ENCODE peak calls at places on chromosomes 5 and 9, in four cellular contexts. One of them, this sample, is unnamed.

GRCh38 chr5:78612227-78613150 is 36.1 kb downstream of the LHFPL2 start:
- DNase-seq in fibroblast of the aortic adventitia: no peak
- DNase-seq in Karpas-422: no peak
- DNase-seq in AG04449: no peak
- DNase-seq in this sample: no peak

GRCh38 chr5:57777174-57777581 is 294.6 kb upstream of the ACTBL2 start:
- DNase-seq in AG04449: no peak
- DNase-seq in Karpas-422: no peak
- DNase-seq in fibroblast of the aortic adventitia: no peak
- DNase-seq in this sample: no peak

GRCh38 chr5:90398726-90399125 is 10.8 kb downstream of the CETN3 start:
- DNase-seq in Karpas-422: no peak
- DNase-seq in AG04449: no peak
- DNase-seq in fibroblast of the aortic adventitia: no peak
- DNase-seq in this sample: no peak

GRCh38 chr5:119597728-119598298 is 31.5 kb upstream of the FAM170A start:
- DNase-seq in Karpas-422: no peak
- DNase-seq in fibroblast of the aortic adventitia: no peak
- DNase-seq in AG04449: no peak
- DNase-seq in this sample: no peak

GRCh38 chr5:81896764-81897163 is 75.1 kb upstream of the ATG10 start:
- DNase-seq in Karpas-422: no peak
- DNase-seq in AG04449: no peak
- DNase-seq in fibroblast of the aortic adventitia: no peak
- DNase-seq in this sample: no peak

GRCh38 chr5:133992429-133993151 is 12.2 kb downstream of the VDAC1 start:
- DNase-seq in AG04449: no peak
- DNase-seq in Karpas-422: no peak
- DNase-seq in fibroblast of the aortic adventitia: no peak
- DNase-seq in this sample: no peak

GRCh38 chr5:56827043-56827442 is 11.7 kb downstream of the MAP3K1 start:
- DNase-seq in fibroblast of the aortic adventitia: no peak
- DNase-seq in Karpas-422: no peak
- DNase-seq in AG04449: no peak
- DNase-seq in this sample: no peak

GRCh38 chr5:173618927-173619519 is 2.6 kb upstream of the BOD1 start:
- DNase-seq in AG04449: no peak
- DNase-seq in fibroblast of the aortic adventitia: peak; percentile 74
- DNase-seq in Karpas-422: peak; percentile 88
- DNase-seq in this sample: no peak

GRCh38 chr9:107878462-107878861 is 388.9 kb upstream of the KLF4 start:
- DNase-seq in AG04449: no peak
- DNase-seq in Karpas-422: no peak
- DNase-seq in fibroblast of the aortic adventitia: no peak
- DNase-seq in this sample: no peak

GRCh38 chr9:97625620-97626019 is 7.5 kb downstream of the TSTD2 start:
- DNase-seq in AG04449: no peak
- DNase-seq in Karpas-422: no peak
- DNase-seq in fibroblast of the aortic adventitia: no peak
- DNase-seq in this sample: no peak

GRCh38 chr9:137423001-137423809 is at the start of the genes EXD3 and NOXA1:
- DNase-seq in Karpas-422: peak; percentile 99
- DNase-seq in AG04449: peak; percentile 46
- DNase-seq in fibroblast of the aortic adventitia: peak; percentile 89
- DNase-seq in this sample: peak; percentile 61

GRCh38 chr5:97097348-97098220 is 44.8 kb downstream of the LIX1 start:
- DNase-seq in Karpas-422: no peak
- DNase-seq in AG04449: no peak
- DNase-seq in fibroblast of the aortic adventitia: no peak
- DNase-seq in this sample: no peak

GRCh38 chr5:62354028-62354874 is 48.2 kb downstream of the KIF2A start:
- DNase-seq in Karpas-422: peak; percentile 75
- DNase-seq in fibroblast of the aortic adventitia: peak; percentile 84
- DNase-seq in AG04449: peak; percentile 4
- DNase-seq in this sample: peak; percentile 34

GRCh38 chr5:141753971-141754713 is 72.1 kb upstream of the ARAP3 start:
- DNase-seq in AG04449: no peak
- DNase-seq in Karpas-422: peak; percentile 90
- DNase-seq in fibroblast of the aortic adventitia: peak; percentile 58
- DNase-seq in this sample: no peak

GRCh38 chr9:115653231-115653630 is 500.4 kb upstream of the PAPPA start:
- DNase-seq in fibroblast of the aortic adventitia: peak; percentile 76
- DNase-seq in AG04449: no peak
- DNase-seq in Karpas-422: no peak
- DNase-seq in this sample: no peak

GRCh38 chr9:133524679-133525228 is at the start of gene MYMK:
- DNase-seq in fibroblast of the aortic adventitia: no peak
- DNase-seq in AG04449: no peak
- DNase-seq in Karpas-422: no peak
- DNase-seq in this sample: no peak

GRCh38 chr5:92644271-92644886 is 936.6 kb downstream of the NR2F1-AS1 start:
- DNase-seq in AG04449: no peak
- DNase-seq in fibroblast of the aortic adventitia: no peak
- DNase-seq in Karpas-422: no peak
- DNase-seq in this sample: no peak
- H3K4me3 ChIP-seq in AG04449: no peak overlapping the region
- H3K4me3 ChIP-seq in fibroblast of the aortic adventitia: no peak overlapping the region
- H3K4me3 ChIP-seq in Karpas-422: no peak overlapping the region
- H3K4me3 ChIP-seq in this sample: no peak overlapping the region

DNA sequence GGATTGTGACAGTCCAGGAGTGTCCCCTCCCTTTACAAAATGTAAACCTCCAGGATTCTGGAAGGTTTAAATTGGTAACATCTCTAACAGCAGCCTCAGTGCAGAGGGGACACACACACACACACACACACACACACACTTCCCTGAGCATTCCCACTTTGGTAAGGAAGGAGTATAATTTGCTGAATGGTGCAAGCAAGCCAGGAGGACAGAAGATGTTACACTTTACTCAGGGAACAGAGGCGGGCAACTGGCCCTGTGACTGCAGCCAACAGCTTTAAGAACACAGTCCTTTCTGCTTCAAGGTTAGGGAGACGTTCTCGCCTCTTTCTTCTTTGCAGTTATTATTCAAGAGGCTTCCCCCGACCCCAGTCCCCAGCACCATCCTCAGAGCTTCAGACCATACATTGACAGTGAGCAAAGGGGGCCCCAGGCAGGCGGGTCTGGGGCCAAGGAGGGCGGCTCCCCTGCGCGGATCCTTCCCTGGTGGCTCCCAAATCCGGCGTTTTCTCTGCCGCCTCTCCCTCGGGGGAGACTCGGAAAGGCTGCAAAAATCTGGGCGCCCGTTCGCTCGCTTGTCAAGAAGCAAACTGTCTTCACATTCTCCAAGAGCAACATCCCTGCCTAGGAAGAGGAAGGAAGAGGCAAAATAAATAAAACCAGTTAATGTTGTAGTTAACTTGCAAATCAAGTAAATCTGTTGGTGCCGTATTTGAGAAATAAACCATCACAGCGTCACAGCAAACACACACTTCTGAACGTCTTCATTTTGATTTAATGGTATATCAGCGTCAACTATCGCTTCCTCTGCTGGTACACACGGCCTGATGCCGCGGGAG is 3.9 kb upstream of the LHX2 start:
- DNase-seq in AG04449: no peak
- DNase-seq in Karpas-422: no peak
- DNase-seq in fibroblast of the aortic adventitia: no peak
- DNase-seq in this sample: no peak
- H3K4me3 ChIP-seq in AG04449: no peak overlapping the region
- H3K4me3 ChIP-seq in Karpas-422: no peak overlapping the region
- H3K4me3 ChIP-seq in fibroblast of the aortic adventitia: no peak overlapping the region
- H3K4me3 ChIP-seq in this sample: peak overlapping the region; percentile 64

DNA sequence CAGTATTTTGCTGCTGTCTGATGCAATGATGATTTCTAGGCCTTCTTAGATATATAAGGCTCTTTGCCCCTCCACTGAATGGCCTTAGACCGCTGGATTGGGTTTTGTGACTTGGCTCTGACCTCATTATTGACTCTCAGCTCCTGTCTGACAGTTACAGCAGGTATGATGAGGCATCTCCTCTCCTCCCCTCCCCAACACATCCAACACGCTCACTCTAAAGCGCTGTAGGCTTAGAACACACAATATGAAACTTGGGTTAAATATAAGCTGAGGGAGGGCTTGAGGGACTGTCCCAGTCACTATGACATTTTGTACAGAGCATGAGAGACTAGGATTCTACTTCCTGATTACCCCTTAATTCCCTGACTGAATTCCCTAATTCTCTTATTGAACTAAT is 18.8 kb upstream of the CER1 start:
- DNase-seq in AG04449: no peak
- DNase-seq in fibroblast of the aortic adventitia: no peak
- DNase-seq in Karpas-422: no peak
- DNase-seq in this sample: no peak
- H3K4me3 ChIP-seq in AG04449: no peak overlapping the region
- H3K4me3 ChIP-seq in fibroblast of the aortic adventitia: no peak overlapping the region
- H3K4me3 ChIP-seq in Karpas-422: no peak overlapping the region
- H3K4me3 ChIP-seq in this sample: no peak overlapping the region

GRCh38 chr5:144205141-144205551 is 34.5 kb downstream of the KCTD16 start:
- DNase-seq in fibroblast of the aortic adventitia: peak; percentile 63
- DNase-seq in AG04449: no peak
- DNase-seq in Karpas-422: no peak
- DNase-seq in this sample: no peak
- H3K4me3 ChIP-seq in fibroblast of the aortic adventitia: peak overlapping the region; percentile 80
- H3K4me3 ChIP-seq in AG04449: peak overlapping the region; percentile 58
- H3K4me3 ChIP-seq in Karpas-422: no peak overlapping the region
- H3K4me3 ChIP-seq in this sample: peak overlapping the region; percentile 57

DNA sequence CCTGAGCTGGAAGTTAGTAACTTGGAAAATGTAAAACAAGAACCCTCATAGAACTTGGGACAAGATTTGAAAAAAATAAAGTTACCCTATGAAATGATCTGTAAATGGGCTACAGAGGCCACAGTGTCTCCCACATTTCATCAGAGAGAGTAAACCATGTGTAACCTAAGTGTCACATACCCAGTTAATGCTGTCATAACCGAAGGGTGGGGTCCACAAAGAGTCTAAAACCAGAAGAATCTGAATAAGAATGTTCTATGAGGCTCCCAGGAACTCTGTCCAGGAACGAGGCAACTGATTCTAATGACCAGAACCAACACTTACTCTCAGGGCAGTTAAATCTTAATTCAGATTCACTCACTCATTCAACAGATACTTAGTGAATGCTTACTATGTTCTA is 1.0 kb upstream of the FAM13B start:
- DNase-seq in Karpas-422: no peak
- DNase-seq in fibroblast of the aortic adventitia: peak; percentile 74
- DNase-seq in AG04449: no peak
- DNase-seq in this sample: no peak
- H3K4me3 ChIP-seq in Karpas-422: peak overlapping the region; percentile 90
- H3K4me3 ChIP-seq in fibroblast of the aortic adventitia: peak overlapping the region; percentile 94
- H3K4me3 ChIP-seq in AG04449: peak overlapping the region; percentile 92
- H3K4me3 ChIP-seq in this sample: peak overlapping the region; percentile 90

DNA sequence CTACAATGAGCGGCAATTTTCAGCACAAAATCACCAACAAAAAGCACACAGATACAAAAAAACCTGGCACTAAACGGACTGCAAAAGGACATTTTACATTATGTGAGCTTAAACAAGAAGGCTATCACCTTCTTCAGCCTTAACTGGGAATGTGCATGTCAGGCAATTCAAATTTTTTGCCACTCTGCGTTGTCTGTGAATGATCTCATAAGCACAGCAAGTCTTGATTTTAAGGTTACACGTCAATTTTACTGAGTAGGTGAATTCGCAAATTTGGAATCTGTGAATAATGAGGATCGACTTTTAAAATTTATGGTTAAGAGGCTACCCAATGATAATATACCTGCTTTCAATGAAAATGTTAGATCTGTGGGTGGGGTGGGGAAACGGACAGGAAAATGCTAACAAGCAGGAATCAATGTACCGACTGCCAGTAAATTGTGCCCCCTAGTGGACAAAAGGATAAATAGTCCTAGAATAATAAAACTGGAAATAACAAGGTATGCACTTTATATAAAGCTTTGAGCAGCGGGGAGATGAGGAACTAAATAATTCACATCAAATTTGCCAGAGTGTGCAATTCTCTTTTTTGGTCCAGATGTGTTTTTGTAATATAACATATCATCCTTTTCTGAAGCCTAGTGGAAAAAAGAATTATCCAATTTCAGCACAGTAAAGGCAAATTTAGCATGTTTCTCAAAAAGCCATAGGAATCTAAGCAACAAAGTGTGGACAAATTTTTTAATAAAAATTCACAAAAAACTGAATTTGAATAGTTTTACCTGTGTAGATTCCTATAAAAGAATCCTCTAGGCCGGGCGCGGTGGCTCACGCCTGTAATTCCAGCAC is 20.5 kb downstream of the EQTN start:
- DNase-seq in Karpas-422: peak; percentile 85
- DNase-seq in fibroblast of the aortic adventitia: peak; percentile 75
- DNase-seq in AG04449: no peak
- DNase-seq in this sample: peak; percentile 5
- H3K4me3 ChIP-seq in Karpas-422: no peak overlapping the region
- H3K4me3 ChIP-seq in fibroblast of the aortic adventitia: peak overlapping the region; percentile 18
- H3K4me3 ChIP-seq in AG04449: no peak overlapping the region
- H3K4me3 ChIP-seq in this sample: no peak overlapping the region

GRCh38 chr9:89178162-89179120 is at the start of gene SHC3:
- DNase-seq in AG04449: no peak
- DNase-seq in fibroblast of the aortic adventitia: peak; percentile 52
- DNase-seq in Karpas-422: no peak
- DNase-seq in this sample: no peak
- H3K4me3 ChIP-seq in AG04449: peak within 1 kb of the TSS; percentile 53
- H3K4me3 ChIP-seq in fibroblast of the aortic adventitia: peak within 1 kb of the TSS; percentile 80
- H3K4me3 ChIP-seq in Karpas-422: no peak within 1 kb of the TSS
- H3K4me3 ChIP-seq in this sample: peak within 1 kb of the TSS; percentile 62